ENCODE peak calls at places on chromosomes 5 and 9, in ten cellular contexts. L is tibial nerve, B is uterus, R is NB4, Y is IMR-90, K is H1, V is K562, T is endothelial cell of umbilical vein, S is stomach, W is testis. N is an unnamed sample.

GRCh38 chr9:88680041-88680440 is 145.1 kb downstream of the NXNL2 start:
- DNase-seq in Y (no peak), T (no peak), L (no peak), R (peak), V (no peak), S (no peak), K (no peak), B (no peak), W (no peak), N (no peak)

GRCh38 chr9:137672907-137673791 is 54.3 kb downstream of the EHMT1 start:
- DNase-seq in L (peak), B (no peak), W (peak), R (peak), K (no peak), T (peak), V (peak), S (peak), Y (peak), N (peak)

GRCh38 chr5:107564896-107565295 is 105.8 kb downstream of the EFNA5 start:
- DNase-seq in W (no peak), R (no peak), T (peak), K (no peak), V (no peak), B (no peak), Y (no peak), S (no peak), L (no peak), N (no peak)

GRCh38 chr5:147080391-147080790 is 154.4 kb upstream of the STK32A start:
- DNase-seq in W (no peak), T (no peak), S (no peak), B (no peak), L (no peak), Y (no peak), R (no peak), V (no peak), K (no peak), N (no peak)

GRCh38 chr5:108371263-108371662 is 10.6 kb downstream of the FBXL17 start:
- DNase-seq in B (no peak), W (no peak), L (no peak), Y (no peak), T (no peak), S (no peak), R (no peak), V (no peak), K (no peak), N (no peak)

GRCh38 chr9:88741335-88741734 is 206.4 kb downstream of the NXNL2 start:
- DNase-seq in R (peak), L (no peak), T (no peak), S (no peak), K (no peak), B (no peak), W (no peak), V (peak), Y (no peak), N (peak)

GRCh38 chr5:66551920-66552319 is 44.3 kb upstream of the MAST4 start:
- DNase-seq in L (no peak), K (no peak), B (no peak), V (no peak), R (no peak), W (no peak), T (no peak), Y (no peak), S (no peak), N (no peak)

GRCh38 chr5:150628936-150629485 is 11.4 kb upstream of the SYNPO start:
- DNase-seq in R (no peak), S (no peak), L (no peak), V (no peak), Y (no peak), W (no peak), K (no peak), B (no peak), T (no peak), N (no peak)

GRCh38 chr5:149822310-149822709 is 92.2 kb downstream of the PPARGC1B start:
- DNase-seq in V (no peak), K (no peak), L (no peak), W (no peak), T (no peak), B (no peak), S (no peak), R (no peak), Y (no peak), N (no peak)

DNA sequence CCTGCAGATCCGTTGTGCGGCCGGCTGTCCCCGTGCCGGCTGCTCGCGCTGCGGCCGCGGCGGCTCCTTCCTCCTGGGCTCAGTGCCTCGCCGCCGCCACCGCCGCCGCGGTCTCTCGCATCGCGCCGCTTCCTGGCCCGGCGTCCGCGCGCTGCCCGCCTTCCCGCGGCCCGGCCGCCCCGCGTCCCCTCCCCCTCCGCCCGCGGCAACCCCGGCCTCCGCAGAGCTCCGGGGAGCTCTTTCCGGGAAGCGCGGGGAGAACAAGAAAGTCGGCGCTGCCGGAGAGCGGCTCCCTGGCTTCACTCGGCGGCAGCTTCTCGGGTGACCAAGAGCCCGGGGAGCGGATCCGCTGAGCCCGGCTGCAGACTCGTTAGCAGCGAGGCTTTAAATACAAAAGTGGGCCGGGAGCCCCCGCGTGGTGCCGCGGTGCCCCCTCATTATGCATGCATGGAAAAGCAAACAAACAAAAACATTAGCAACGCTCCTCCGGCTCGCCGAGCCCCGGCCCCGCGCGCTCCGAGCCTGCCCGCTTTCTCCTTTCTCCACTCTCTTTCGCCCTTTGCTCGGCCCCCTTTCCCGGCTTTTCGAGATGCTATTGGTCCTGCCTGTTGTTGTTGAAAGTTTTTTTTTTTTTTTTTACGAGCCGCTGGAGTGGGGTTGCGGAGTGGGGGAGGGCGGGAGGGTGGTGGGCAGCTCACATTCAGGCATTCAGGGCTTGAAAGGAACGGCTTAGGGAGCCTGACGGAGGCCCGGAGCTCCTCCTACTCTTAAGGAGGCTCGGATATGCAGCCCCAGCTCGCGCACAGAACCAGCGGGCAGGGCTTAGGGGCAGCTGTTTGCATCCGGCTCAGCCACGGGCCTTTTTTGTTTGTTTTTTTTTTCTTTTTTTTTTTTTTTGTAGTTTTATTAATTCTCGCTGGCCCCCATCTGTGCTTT is at the start of gene GAS1:
- DNase-seq in T (peak), S (peak), K (peak), W (peak), Y (peak), B (peak), L (peak), V (peak), R (peak), N (peak)
- TF ChIP-seq POLR2A in T (no peak), S (no peak), K (peak), W (no peak), Y (peak), B (peak), L (peak), V (no peak), R (no peak), N (no peak)

GRCh38 chr5:75668348-75668895 is 48.8 kb downstream of the POC5 start:
- DNase-seq in T (no peak), W (no peak), R (peak), K (no peak), Y (no peak), V (no peak), B (no peak), L (no peak), S (no peak), N (no peak)

GRCh38 chr5:75671506-75671905 is 45.7 kb downstream of the POC5 start:
- DNase-seq in B (no peak), K (no peak), Y (no peak), L (no peak), S (no peak), T (no peak), V (no peak), R (no peak), W (no peak), N (no peak)

GRCh38 chr5:75672616-75673015 is 44.6 kb downstream of the POC5 start:
- DNase-seq in V (no peak), K (no peak), W (no peak), R (no peak), L (no peak), T (no peak), B (no peak), Y (peak), S (no peak), N (no peak)

GRCh38 chr5:75668988-75669760 is 48.1 kb downstream of the POC5 start:
- DNase-seq in S (peak), B (peak), T (peak), V (peak), R (peak), Y (peak), W (peak), K (no peak), L (no peak), N (peak)

GRCh38 chr5:75670571-75670970 is 46.7 kb downstream of the POC5 start:
- DNase-seq in K (no peak), R (peak), Y (peak), T (no peak), L (no peak), V (no peak), B (no peak), S (no peak), W (no peak), N (no peak)
- TF ChIP-seq POLR2A in K (no peak), R (no peak), Y (no peak), T (no peak), L (no peak), V (no peak), B (no peak), S (no peak), W (no peak), N (no peak)

GRCh38 chr9:133115604-133116345 is 5.3 kb downstream of the RALGDS start:
- DNase-seq in K (no peak), L (no peak), V (no peak), R (no peak), W (no peak), Y (peak), S (no peak), T (no peak), B (no peak), N (no peak)
- TF ChIP-seq POLR2A in K (no peak), L (no peak), V (no peak), R (no peak), W (no peak), Y (no peak), S (no peak), T (no peak), B (no peak), N (no peak)

DNA sequence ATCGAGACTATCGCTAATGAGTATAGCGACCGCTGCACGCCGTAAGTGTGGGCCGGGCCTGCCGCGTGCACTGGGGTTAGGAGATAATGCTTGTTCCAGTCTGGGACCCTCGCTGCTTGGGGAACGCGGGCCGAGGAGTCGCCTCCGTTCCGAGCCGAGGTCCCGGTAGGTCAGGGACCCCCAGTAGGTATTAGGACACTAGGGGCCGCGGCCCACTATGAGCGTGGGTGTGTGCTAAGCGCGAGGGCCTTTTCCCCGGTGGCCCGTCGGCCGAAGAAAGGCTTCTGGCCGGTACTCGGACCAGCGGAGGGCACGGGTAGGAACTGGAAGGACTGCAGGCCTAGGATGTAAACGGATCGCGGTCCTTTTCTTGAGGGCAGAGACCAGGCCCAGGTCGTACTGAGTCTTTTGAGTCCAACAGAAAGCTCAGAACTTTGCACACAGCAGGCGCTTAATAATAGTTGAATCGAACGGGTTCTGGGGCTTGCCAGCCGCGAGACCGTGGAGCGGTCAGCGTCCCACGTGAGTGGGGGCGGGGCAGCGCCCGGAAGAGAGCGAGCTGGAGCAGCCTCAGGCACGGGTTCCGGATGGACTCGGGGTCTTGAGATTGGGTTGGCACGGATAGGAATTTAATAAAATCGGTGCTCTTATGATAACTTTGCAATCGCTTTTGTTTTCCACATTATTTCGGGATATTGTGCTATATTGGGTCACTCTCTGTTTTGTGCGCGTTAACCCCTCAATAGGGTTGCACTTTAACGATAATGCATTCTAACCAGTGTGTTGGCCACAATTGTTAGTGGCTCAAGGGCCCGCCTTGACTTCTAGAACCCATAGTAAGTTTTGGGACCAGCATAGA is 733 bp downstream of the HSPA4 start:
- DNase-seq in B (peak), V (peak), S (peak), K (no peak), Y (peak), W (peak), L (no peak), R (peak), T (peak), N (peak)
- TF ChIP-seq POLR2A in B (no peak), V (no peak), S (no peak), K (no peak), Y (no peak), W (no peak), L (no peak), R (peak), T (no peak), N (no peak)

DNA sequence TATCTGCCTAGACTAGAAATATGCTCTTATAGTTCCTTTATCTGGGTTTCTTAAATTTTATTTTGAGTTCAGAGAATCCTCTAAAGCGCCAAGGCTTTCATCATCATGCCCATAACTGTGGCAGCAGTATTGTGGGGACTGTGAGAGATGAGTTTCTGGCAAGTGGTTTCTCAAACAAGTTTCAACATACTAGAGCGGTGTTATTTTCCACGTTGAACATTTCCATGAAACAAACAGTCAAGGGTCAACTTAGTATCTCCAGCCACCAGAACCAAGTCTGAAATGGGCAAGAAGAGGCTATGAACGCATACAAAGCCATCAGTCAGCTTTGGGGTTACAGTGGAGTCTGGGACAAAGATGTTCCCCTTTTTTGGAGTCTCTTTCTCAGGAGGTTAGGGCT is 40.3 kb downstream of the SERINC5 start:
- DNase-seq in B (no peak), V (no peak), R (peak), W (no peak), L (no peak), T (no peak), Y (no peak), S (no peak), K (no peak), N (no peak)
- TF ChIP-seq POLR2A in B (no peak), V (no peak), R (no peak), W (no peak), L (no peak), T (no peak), Y (no peak), S (no peak), K (no peak), N (no peak)

DNA sequence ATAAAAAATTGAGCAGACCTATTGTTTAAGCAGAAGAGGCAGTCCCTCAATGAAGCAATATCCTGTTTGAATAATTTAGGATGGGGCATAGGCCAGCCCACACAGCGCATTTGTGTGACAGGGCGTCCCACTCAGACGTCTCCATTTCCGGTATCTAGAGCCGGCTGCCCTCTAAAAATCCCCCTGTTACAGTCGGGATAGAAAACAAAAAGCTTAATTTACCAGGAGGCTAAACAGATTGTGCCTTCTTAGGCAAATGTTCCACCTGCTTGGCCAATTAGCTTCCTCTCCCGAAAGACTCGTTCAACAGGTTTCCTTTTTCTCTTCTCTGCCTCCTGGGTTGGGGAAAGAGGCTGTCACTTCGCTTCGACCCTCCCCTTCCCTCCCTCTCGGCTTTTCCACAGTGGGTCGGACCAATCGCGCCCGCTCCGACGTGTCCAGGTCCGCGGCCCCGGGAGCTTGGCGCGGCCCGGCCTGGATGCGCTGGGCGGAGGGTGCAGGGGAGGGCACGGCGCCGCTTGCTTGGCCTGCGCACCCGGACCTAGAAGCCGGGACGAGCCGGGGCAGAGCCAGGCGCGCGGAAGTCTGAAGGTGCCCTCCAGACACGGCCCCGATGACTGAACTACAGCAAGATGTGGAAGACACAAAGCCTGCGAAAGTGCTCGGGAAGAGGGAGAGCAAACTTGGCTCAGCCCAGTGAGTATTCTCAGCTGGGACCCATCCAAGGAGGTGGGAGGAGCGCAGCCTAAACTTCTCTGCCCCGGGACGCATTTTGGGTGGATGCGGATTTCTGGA is at the start of gene GRAMD2B:
- DNase-seq in W (peak), T (peak), B (peak), L (peak), K (peak), S (peak), V (peak), Y (peak), R (peak), N (peak)
- TF ChIP-seq POLR2A in W (peak), T (no peak), B (peak), L (peak), K (peak), S (no peak), V (peak), Y (peak), R (no peak), N (peak)

DNA sequence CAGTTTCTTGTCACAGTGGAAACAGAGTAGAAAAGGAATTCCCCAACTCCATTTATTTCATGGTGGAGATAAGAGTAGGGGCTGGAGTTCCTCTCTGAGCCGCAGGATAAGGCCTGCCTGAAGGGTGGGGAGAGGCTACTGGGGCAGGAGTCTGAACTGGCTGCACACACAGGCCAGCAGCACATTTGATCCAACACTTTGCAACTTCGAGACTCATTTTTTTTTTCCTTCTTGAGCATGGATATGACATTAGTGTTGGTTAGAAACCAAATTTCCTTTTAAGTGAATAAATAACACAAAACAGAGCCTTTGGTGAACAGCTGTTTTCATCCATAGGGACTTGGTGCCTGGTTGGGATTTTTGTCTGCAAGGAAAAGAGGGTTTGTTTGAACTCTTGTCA is 76.6 kb downstream of the RALGPS1 start:
- DNase-seq in B (no peak), V (no peak), L (no peak), T (no peak), W (no peak), R (no peak), S (no peak), Y (no peak), K (no peak), N (no peak)
- TF ChIP-seq POLR2A in B (no peak), V (no peak), L (no peak), T (no peak), W (no peak), R (no peak), S (no peak), Y (no peak), K (no peak), N (no peak)

DNA sequence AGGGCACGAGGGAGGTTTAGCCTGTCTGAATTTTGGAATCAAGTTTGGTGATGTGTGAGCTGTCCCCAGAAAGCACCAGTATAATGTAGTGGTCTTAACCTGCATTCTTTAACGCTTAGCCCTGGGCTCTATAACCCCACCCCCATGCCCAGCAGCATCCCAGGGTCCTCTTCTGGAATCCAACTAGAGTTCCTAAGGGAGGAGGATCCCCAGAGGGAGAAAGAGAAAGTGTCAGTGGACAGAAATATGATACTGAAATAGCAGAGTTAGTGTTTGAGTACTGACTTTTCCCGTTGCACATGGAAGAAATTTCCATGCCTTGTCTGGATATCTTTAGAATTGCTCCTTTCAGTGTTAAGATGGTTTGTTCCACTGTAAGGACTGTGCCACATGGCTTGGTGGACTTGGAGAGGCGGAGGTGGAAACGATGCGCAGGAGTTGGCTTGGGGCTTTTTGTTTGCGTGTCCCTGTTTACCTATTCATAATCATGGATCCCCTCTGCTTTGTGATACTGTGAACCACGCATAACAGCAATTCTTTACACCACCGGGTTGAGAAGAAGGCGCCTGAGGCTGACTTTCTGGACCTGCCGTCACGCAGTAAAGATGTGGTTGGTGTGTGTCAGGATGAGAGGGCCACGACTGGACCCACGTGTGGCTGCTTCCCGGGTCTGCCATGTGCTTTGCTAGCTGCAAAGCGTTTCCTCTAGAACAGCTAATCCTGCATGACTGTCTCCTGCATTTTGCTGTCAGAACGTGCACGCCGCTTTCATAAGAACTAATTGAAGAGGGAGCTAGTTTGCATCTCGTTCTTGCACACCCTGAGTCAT is 142.3 kb downstream of the SMARCA2 start:
- DNase-seq in S (peak), W (peak), T (no peak), L (no peak), K (no peak), Y (peak), R (peak), V (no peak), B (peak), N (peak)
- TF ChIP-seq POLR2A in S (no peak), W (no peak), T (no peak), L (no peak), K (no peak), Y (no peak), R (no peak), V (no peak), B (no peak), N (no peak)

GRCh38 chr5:36744678-36745659 is 131.6 kb upstream of the NIPBL start:
- DNase-seq in W (peak), S (peak), R (peak), K (peak), Y (peak), V (peak), T (peak), L (peak), B (peak), N (peak)
- TF ChIP-seq POLR2A in W (no peak), S (no peak), R (no peak), K (peak), Y (no peak), V (no peak), T (no peak), L (no peak), B (peak), N (peak)